ENCODE peak calls at places on chromosomes 2 and 18, in nine cellular contexts. E is stimulated activated CD8-positive, alpha-beta memory T cell treated with anti-CD3 and anti-CD28 coated beads, Interleukin-15, amount 100 ng/mL, for 4 hours; H is HCEC 1CT; W is activated CD8-positive, alpha-beta memory T cell treated with anti-CD3 and anti-CD28 coated beads, Interleukin-2, amount 50 U/mL, for 48 hours; Z is T-cell; Y is IMR-90; L is GM04503; Q is T-helper 2 cell; U is SW480. F is an unnamed sample.

GRCh38 chr2:32366595-32366994 is 9.8 kb downstream of the BIRC6 start:
- DNase-seq in E (no peak), H (no peak), W (no peak), Z (no peak), Y (no peak), L (no peak), Q (no peak), U (no peak), F (no peak)

GRCh38 chr18:77223221-77223639 is 26.4 kb upstream of the GALR1 start:
- DNase-seq in E (no peak), H (no peak), W (peak), Z (no peak), Y (no peak), L (no peak), Q (no peak), U (no peak), F (no peak)

GRCh38 chr2:107719141-107719540 is 107.6 kb upstream of the RGPD4 start:
- DNase-seq in E (no peak), H (no peak), W (no peak), Z (no peak), Y (no peak), L (no peak), Q (no peak), U (no peak), F (no peak)

GRCh38 chr2:234091432-234091879 is 41.0 kb downstream of the SPP2 start:
- DNase-seq in E (no peak), H (no peak), W (no peak), Z (no peak), Y (no peak), L (no peak), Q (no peak), U (no peak), F (no peak)

GRCh38 chr18:29028560-29028959 is 851.6 kb upstream of the CDH2 start:
- DNase-seq in E (no peak), H (no peak), W (no peak), Z (no peak), Y (peak), L (no peak), Q (no peak), U (no peak), F (no peak)

GRCh38 chr2:26924731-26925099 is 45.7 kb upstream of the MAPRE3 start:
- DNase-seq in E (no peak), H (no peak), W (no peak), Z (no peak), Y (no peak), L (no peak), Q (no peak), U (no peak), F (no peak)

GRCh38 chr2:76688732-76689131 is 833.4 kb downstream of the LRRTM4 start:
- DNase-seq in E (no peak), H (no peak), W (no peak), Z (no peak), Y (no peak), L (no peak), Q (no peak), U (no peak), F (no peak)

GRCh38 chr2:151162185-151162584 is 99.5 kb downstream of the RBM43 start:
- DNase-seq in E (no peak), H (peak), W (no peak), Z (no peak), Y (peak), L (no peak), Q (no peak), U (peak), F (no peak)

GRCh38 chr2:235724964-235725603 is 231.2 kb downstream of the AGAP1 start:
- DNase-seq in E (no peak), H (no peak), W (no peak), Z (no peak), Y (no peak), L (no peak), Q (no peak), U (no peak), F (no peak)

GRCh38 chr2:59589881-59590280 is 963.6 kb downstream of the BCL11A start:
- DNase-seq in E (no peak), H (no peak), W (no peak), Z (no peak), Y (no peak), L (no peak), Q (no peak), U (no peak), F (no peak)

GRCh38 chr18:48818329-48819254 is 132.2 kb downstream of the SMAD7 start:
- DNase-seq in E (no peak), H (no peak), W (peak), Z (no peak), Y (no peak), L (no peak), Q (no peak), U (no peak), F (no peak)

GRCh38 chr2:240800241-240800640 is 19.8 kb downstream of the KIF1A start:
- DNase-seq in E (no peak), H (no peak), W (no peak), Z (no peak), Y (peak), L (no peak), Q (no peak), U (no peak), F (no peak)

GRCh38 chr2:129908721-129909373 is 70.6 kb upstream of the RAB6C start:
- DNase-seq in E (no peak), H (no peak), W (no peak), Z (no peak), Y (no peak), L (no peak), Q (no peak), U (no peak), F (no peak)

GRCh38 chr18:27661320-27662049 is 476.4 kb upstream of the CHST9 start:
- DNase-seq in E (no peak), H (no peak), W (no peak), Z (no peak), Y (no peak), L (no peak), Q (no peak), U (no peak), F (no peak)

GRCh38 chr2:43041661-43042360 is 184.6 kb downstream of the ZFP36L2 start:
- DNase-seq in E (no peak), H (peak), W (no peak), Z (no peak), Y (peak), L (peak), Q (no peak), U (peak), F (peak)

GRCh38 chr2:203650860-203651613 is 55.4 kb upstream of the CD28 start:
- DNase-seq in E (no peak), H (peak), W (no peak), Z (no peak), Y (peak), L (no peak), Q (no peak), U (peak), F (no peak)

GRCh38 chr18:42330296-42330695 is 375.3 kb downstream of the PIK3C3 start:
- DNase-seq in E (no peak), H (no peak), W (no peak), Z (no peak), Y (no peak), L (no peak), Q (no peak), U (no peak), F (no peak)

GRCh38 chr2:189646521-189646920 is 14.7 kb upstream of the ASNSD1 start:
- DNase-seq in E (no peak), H (no peak), W (no peak), Z (no peak), Y (no peak), L (no peak), Q (no peak), U (no peak), F (no peak)

GRCh38 chr2:29361255-29361654 is 246.0 kb downstream of the CLIP4 start:
- DNase-seq in E (no peak), H (peak), W (no peak), Z (no peak), Y (peak), L (no peak), Q (no peak), U (no peak), F (no peak)

GRCh38 chr2:181371782-181372292 is 85.3 kb upstream of the ITGA4 start:
- DNase-seq in E (no peak), H (peak), W (no peak), Z (no peak), Y (peak), L (peak), Q (no peak), U (no peak), F (no peak)

GRCh38 chr2:168915433-168916328 is 14.6 kb downstream of the G6PC2 start:
- DNase-seq in E (no peak), H (no peak), W (no peak), Z (no peak), Y (no peak), L (no peak), Q (no peak), U (no peak), F (no peak)

GRCh38 chr2:218605438-218605837 is 2.3 kb upstream of the PLCD4 start:
- DNase-seq in E (no peak), H (no peak), W (no peak), Z (no peak), Y (peak), L (no peak), Q (no peak), U (no peak), F (peak)

GRCh38 chr2:226536410-226536809 is 263.2 kb downstream of the IRS1 start:
- DNase-seq in E (no peak), H (no peak), W (no peak), Z (no peak), Y (no peak), L (no peak), Q (no peak), U (no peak), F (no peak)

GRCh38 chr2:30691091-30691947 is 115.9 kb downstream of the CAPN13 start:
- DNase-seq in E (no peak), H (no peak), W (peak), Z (no peak), Y (no peak), L (no peak), Q (no peak), U (no peak), F (no peak)

GRCh38 chr2:5164806-5165525 is 527.2 kb upstream of the SOX11 start:
- DNase-seq in E (no peak), H (no peak), W (no peak), Z (no peak), Y (peak), L (no peak), Q (no peak), U (no peak), F (peak)

GRCh38 chr2:65486282-65486681 is 53.9 kb upstream of the SPRED2 start:
- DNase-seq in E (no peak), H (no peak), W (no peak), Z (no peak), Y (no peak), L (no peak), Q (no peak), U (no peak), F (no peak)

GRCh38 chr18:74396252-74397204 is 60.6 kb downstream of the DIPK1C start:
- DNase-seq in E (no peak), H (no peak), W (no peak), Z (no peak), Y (no peak), L (no peak), Q (no peak), U (no peak), F (no peak)

GRCh38 chr18:9742588-9743131 is 34.6 kb downstream of the RAB31 start:
- DNase-seq in E (no peak), H (no peak), W (no peak), Z (no peak), Y (peak), L (no peak), Q (no peak), U (peak), F (peak)

GRCh38 chr2:22579341-22579740 is 805.6 kb upstream of the KLHL29 start:
- DNase-seq in E (no peak), H (no peak), W (no peak), Z (no peak), Y (no peak), L (no peak), Q (no peak), U (no peak), F (no peak)

GRCh38 chr2:27809761-27810241 is 38.3 kb downstream of the MRPL33 start:
- DNase-seq in E (no peak), H (peak), W (no peak), Z (no peak), Y (peak), L (peak), Q (no peak), U (no peak), F (no peak)

GRCh38 chr2:175037941-175038340 is 32.8 kb upstream of the CHN1 start:
- DNase-seq in E (no peak), H (no peak), W (no peak), Z (no peak), Y (no peak), L (no peak), Q (no peak), U (no peak), F (no peak)

GRCh38 chr2:143946436-143947385 is 573.2 kb downstream of the ZEB2 start:
- DNase-seq in E (no peak), H (peak), W (no peak), Z (no peak), Y (no peak), L (peak), Q (no peak), U (peak), F (no peak)

GRCh38 chr18:62183578-62184195 is 3.2 kb downstream of the PIGN start:
- DNase-seq in E (no peak), H (peak), W (no peak), Z (peak), Y (peak), L (peak), Q (no peak), U (peak), F (no peak)

GRCh38 chr2:71697106-71698010 is 244.0 kb downstream of the DYSF start:
- DNase-seq in E (no peak), H (no peak), W (no peak), Z (no peak), Y (no peak), L (no peak), Q (no peak), U (no peak), F (no peak)

GRCh38 chr2:134246154-134246874 is 7.6 kb upstream of the MGAT5 start:
- DNase-seq in E (no peak), H (no peak), W (no peak), Z (no peak), Y (no peak), L (no peak), Q (no peak), U (no peak), F (no peak)

GRCh38 chr2:216426938-216427337 is 14.7 kb downstream of the SMARCAL1 start:
- DNase-seq in E (no peak), H (peak), W (no peak), Z (no peak), Y (peak), L (peak), Q (no peak), U (peak), F (peak)

GRCh38 chr2:97870396-97870843 is 125.3 kb downstream of the TMEM131 start:
- DNase-seq in E (no peak), H (peak), W (no peak), Z (peak), Y (peak), L (peak), Q (no peak), U (peak), F (no peak)

GRCh38 chr2:146370821-146371220 is 1474.0 kb upstream of the ACVR2A start:
- DNase-seq in E (no peak), H (peak), W (no peak), Z (no peak), Y (peak), L (peak), Q (no peak), U (no peak), F (no peak)

GRCh38 chr2:109212836-109213563 is 84.0 kb downstream of the SH3RF3 start:
- DNase-seq in E (no peak), H (no peak), W (peak), Z (no peak), Y (no peak), L (no peak), Q (no peak), U (no peak), F (no peak)

F was measured in kidney epithelial cell.